ENCODE peak calls at places on chromosomes 4 and X, in five cellular contexts. L, F, G, H and Q are unnamed samples.
A peak's percentile ranks its signal among the peaks of the same experiment; 100 is the strongest.

GRCh38 chr4:103075435-103075893 is 1.1 kb downstream of the SLC9B2 start:
- DNase-seq in L (no peak), F (no peak), G (peak; percentile 49), H (no peak), Q (peak; percentile 28)

GRCh38 chr4:15068298-15068697 is 66.0 kb downstream of the CPEB2 start:
- DNase-seq in L (no peak), F (no peak), G (peak; percentile 5), H (no peak), Q (no peak)

GRCh38 chr4:139603576-139604387 is 47.8 kb upstream of the SETD7 start:
- DNase-seq in L (peak; percentile 19), F (peak; percentile 76), G (peak; percentile 77), H (no peak), Q (peak; percentile 69)

GRCh38 chr4:962231-963208 is 10.8 kb downstream of the DGKQ start:
- DNase-seq in L (no peak), F (no peak), G (no peak), H (no peak), Q (no peak)

GRCh38 chr4:184453402-184454160 is 20.8 kb downstream of the IRF2 start:
- DNase-seq in L (peak; percentile 23), F (peak; percentile 29), G (peak; percentile 92), H (no peak), Q (no peak)

GRCh38 chr4:101254776-101255175 is 92.5 kb downstream of the PPP3CA start:
- DNase-seq in L (no peak), F (no peak), G (no peak), H (no peak), Q (no peak)

GRCh38 chrX:70613295-70613694 is 168.7 kb downstream of the DLG3 start:
- DNase-seq in L (no peak), F (peak; percentile 28), G (peak; percentile 0), H (no peak), Q (no peak)

GRCh38 chr4:68748181-68748981 is 67.4 kb upstream of the UGT2B10 start:
- DNase-seq in L (no peak), F (no peak), G (no peak), H (no peak), Q (no peak)

GRCh38 chrX:54807524-54808108 is at the start of gene MAGED2:
- DNase-seq in L (no peak), F (peak; percentile 68), G (peak; percentile 55), H (no peak), Q (peak; percentile 35)

GRCh38 chr4:1797861-1798529 is 4.9 kb downstream of the FGFR3 start:
- DNase-seq in L (no peak), F (no peak), G (no peak), H (no peak), Q (no peak)

GRCh38 chrX:145817666-145818521 is at the start of gene SLITRK2:
- DNase-seq in L (no peak), F (peak; percentile 84), G (no peak), H (no peak), Q (no peak)

GRCh38 chr4:180394307-180394706 is 1848.9 kb upstream of the TENM3 start:
- DNase-seq in L (no peak), F (no peak), G (no peak), H (no peak), Q (no peak)

GRCh38 chr4:168153596-168154440 is 61.5 kb downstream of the ANXA10 start:
- DNase-seq in L (peak; percentile 34), F (peak; percentile 41), G (peak; percentile 92), H (peak; percentile 41), Q (peak; percentile 28)

GRCh38 chr4:170388255-170388654 is 298.5 kb upstream of the AADAT start:
- DNase-seq in L (no peak), F (no peak), G (peak; percentile 14), H (no peak), Q (no peak)

GRCh38 chr4:76951333-76952033 is 1.9 kb downstream of the SEPTIN11 start:
- DNase-seq in L (no peak), F (no peak), G (peak; percentile 34), H (no peak), Q (no peak)

GRCh38 chr4:8046925-8047541 is 107.4 kb upstream of the AFAP1 start:
- DNase-seq in L (no peak), F (no peak), G (no peak), H (no peak), Q (no peak)

GRCh38 chr4:24637173-24637572 is 52.8 kb upstream of the DHX15 start:
- DNase-seq in L (no peak), F (no peak), G (no peak), H (no peak), Q (no peak)

GRCh38 chrX:56314334-56314733 is 82.2 kb downstream of the KLF8 start:
- DNase-seq in L (no peak), F (no peak), G (no peak), H (no peak), Q (no peak)

GRCh38 chrX:133297284-133297683 is 79.1 kb upstream of the TFDP3 start:
- DNase-seq in L (no peak), F (no peak), G (peak; percentile 65), H (no peak), Q (no peak)

GRCh38 chr4:109730294-109731051 is 603 bp upstream of the PLA2G12A start:
- DNase-seq in L (no peak), F (peak; percentile 80), G (peak; percentile 83), H (peak; percentile 27), Q (peak; percentile 42)